ENCODE peak calls at places on chromosomes 12 and 14, in nine cellular contexts. One of them, this sample, is unnamed.

GRCh38 chr12:47773062-47773857 is at the start of gene SLC48A1:
- DNase-seq in progenitor cell of endocrine pancreas: peak; percentile 71
- DNase-seq in MCF 10A: peak; percentile 61
- DNase-seq in neural progenitor cell: peak; percentile 93
- DNase-seq in activated B cell treated with CpG ODN at 0.5 μM for 24 hours: peak; percentile 82
- DNase-seq in astrocyte of the spinal cord: no peak
- DNase-seq in sigmoid colon: peak; percentile 87
- DNase-seq in WERI-Rb-1: peak; percentile 65
- DNase-seq in heart right ventricle: peak; percentile 83
- DNase-seq in this sample: peak; percentile 76

GRCh38 chr12:54398995-54399793 is 14.7 kb upstream of the ZNF385A start:
- DNase-seq in sigmoid colon: peak; percentile 94
- DNase-seq in MCF 10A: peak; percentile 88
- DNase-seq in activated B cell treated with CpG ODN at 0.5 μM for 24 hours: peak; percentile 79
- DNase-seq in progenitor cell of endocrine pancreas: peak; percentile 92
- DNase-seq in astrocyte of the spinal cord: peak; percentile 84
- DNase-seq in neural progenitor cell: peak; percentile 81
- DNase-seq in heart right ventricle: peak; percentile 87
- DNase-seq in WERI-Rb-1: peak; percentile 86
- DNase-seq in this sample: peak; percentile 92

GRCh38 chr12:115155665-115156645 is 472.0 kb upstream of the TBX3 start:
- DNase-seq in MCF 10A: peak; percentile 75
- DNase-seq in astrocyte of the spinal cord: peak; percentile 96
- DNase-seq in WERI-Rb-1: no peak
- DNase-seq in heart right ventricle: no peak
- DNase-seq in progenitor cell of endocrine pancreas: no peak
- DNase-seq in sigmoid colon: no peak
- DNase-seq in activated B cell treated with CpG ODN at 0.5 μM for 24 hours: no peak
- DNase-seq in neural progenitor cell: no peak
- DNase-seq in this sample: peak; percentile 99

GRCh38 chr12:98699568-98699967 is 54.5 kb downstream of the APAF1 start:
- DNase-seq in astrocyte of the spinal cord: no peak
- DNase-seq in MCF 10A: no peak
- DNase-seq in activated B cell treated with CpG ODN at 0.5 μM for 24 hours: no peak
- DNase-seq in progenitor cell of endocrine pancreas: no peak
- DNase-seq in sigmoid colon: no peak
- DNase-seq in WERI-Rb-1: no peak
- DNase-seq in neural progenitor cell: no peak
- DNase-seq in heart right ventricle: no peak
- DNase-seq in this sample: no peak

GRCh38 chr12:7295529-7295928 is 8.3 kb upstream of the ACSM4 start:
- DNase-seq in MCF 10A: no peak
- DNase-seq in activated B cell treated with CpG ODN at 0.5 μM for 24 hours: no peak
- DNase-seq in neural progenitor cell: no peak
- DNase-seq in progenitor cell of endocrine pancreas: no peak
- DNase-seq in WERI-Rb-1: no peak
- DNase-seq in heart right ventricle: no peak
- DNase-seq in astrocyte of the spinal cord: no peak
- DNase-seq in sigmoid colon: no peak
- DNase-seq in this sample: no peak

GRCh38 chr12:103996595-103996994 is 30.9 kb downstream of the TDG start:
- DNase-seq in activated B cell treated with CpG ODN at 0.5 μM for 24 hours: no peak
- DNase-seq in neural progenitor cell: no peak
- DNase-seq in astrocyte of the spinal cord: no peak
- DNase-seq in WERI-Rb-1: no peak
- DNase-seq in heart right ventricle: peak; percentile 19
- DNase-seq in sigmoid colon: no peak
- DNase-seq in MCF 10A: no peak
- DNase-seq in progenitor cell of endocrine pancreas: no peak
- DNase-seq in this sample: no peak

GRCh38 chr12:94570161-94570560 is 80.2 kb downstream of the TMCC3 start:
- DNase-seq in WERI-Rb-1: no peak
- DNase-seq in sigmoid colon: no peak
- DNase-seq in MCF 10A: peak; percentile 45
- DNase-seq in heart right ventricle: no peak
- DNase-seq in progenitor cell of endocrine pancreas: no peak
- DNase-seq in activated B cell treated with CpG ODN at 0.5 μM for 24 hours: no peak
- DNase-seq in astrocyte of the spinal cord: peak; percentile 56
- DNase-seq in neural progenitor cell: no peak
- DNase-seq in this sample: peak; percentile 86

GRCh38 chr12:100715976-100716657 is 78.5 kb upstream of the ANO4 start:
- DNase-seq in progenitor cell of endocrine pancreas: no peak
- DNase-seq in astrocyte of the spinal cord: no peak
- DNase-seq in activated B cell treated with CpG ODN at 0.5 μM for 24 hours: no peak
- DNase-seq in WERI-Rb-1: no peak
- DNase-seq in heart right ventricle: no peak
- DNase-seq in MCF 10A: no peak
- DNase-seq in sigmoid colon: no peak
- DNase-seq in neural progenitor cell: peak; percentile 23
- DNase-seq in this sample: no peak

GRCh38 chr14:70027785-70028428 is 148.7 kb downstream of the SMOC1 start:
- DNase-seq in WERI-Rb-1: peak; percentile 83
- DNase-seq in heart right ventricle: peak; percentile 77
- DNase-seq in MCF 10A: peak; percentile 64
- DNase-seq in activated B cell treated with CpG ODN at 0.5 μM for 24 hours: peak; percentile 55
- DNase-seq in progenitor cell of endocrine pancreas: peak; percentile 90
- DNase-seq in neural progenitor cell: peak; percentile 86
- DNase-seq in astrocyte of the spinal cord: peak; percentile 50
- DNase-seq in sigmoid colon: peak; percentile 76
- DNase-seq in this sample: peak; percentile 72

GRCh38 chr12:89356069-89356665 is 3.9 kb upstream of the DUSP6 start:
- DNase-seq in sigmoid colon: no peak
- DNase-seq in progenitor cell of endocrine pancreas: no peak
- DNase-seq in activated B cell treated with CpG ODN at 0.5 μM for 24 hours: no peak
- DNase-seq in neural progenitor cell: no peak
- DNase-seq in WERI-Rb-1: no peak
- DNase-seq in heart right ventricle: no peak
- DNase-seq in astrocyte of the spinal cord: no peak
- DNase-seq in MCF 10A: no peak
- DNase-seq in this sample: no peak

GRCh38 chr12:89357297-89357730 is 5.0 kb upstream of the DUSP6 start:
- DNase-seq in WERI-Rb-1: no peak
- DNase-seq in activated B cell treated with CpG ODN at 0.5 μM for 24 hours: no peak
- DNase-seq in heart right ventricle: no peak
- DNase-seq in progenitor cell of endocrine pancreas: peak; percentile 42
- DNase-seq in MCF 10A: no peak
- DNase-seq in astrocyte of the spinal cord: no peak
- DNase-seq in neural progenitor cell: peak; percentile 54
- DNase-seq in sigmoid colon: no peak
- DNase-seq in this sample: no peak

GRCh38 chr12:89353823-89354629 is 1.7 kb upstream of the DUSP6 start:
- DNase-seq in progenitor cell of endocrine pancreas: peak; percentile 65
- DNase-seq in activated B cell treated with CpG ODN at 0.5 μM for 24 hours: peak; percentile 58
- DNase-seq in heart right ventricle: peak; percentile 87
- DNase-seq in astrocyte of the spinal cord: peak; percentile 70
- DNase-seq in neural progenitor cell: peak; percentile 91
- DNase-seq in sigmoid colon: peak; percentile 87
- DNase-seq in MCF 10A: peak; percentile 92
- DNase-seq in WERI-Rb-1: peak; percentile 74
- DNase-seq in this sample: peak; percentile 86

GRCh38 chr12:89354630-89354931 is 2.3 kb upstream of the DUSP6 start:
- DNase-seq in sigmoid colon: no peak
- DNase-seq in activated B cell treated with CpG ODN at 0.5 μM for 24 hours: no peak
- DNase-seq in WERI-Rb-1: no peak
- DNase-seq in astrocyte of the spinal cord: peak; percentile 56
- DNase-seq in neural progenitor cell: no peak
- DNase-seq in MCF 10A: no peak
- DNase-seq in progenitor cell of endocrine pancreas: no peak
- DNase-seq in heart right ventricle: no peak
- DNase-seq in this sample: no peak

DNA sequence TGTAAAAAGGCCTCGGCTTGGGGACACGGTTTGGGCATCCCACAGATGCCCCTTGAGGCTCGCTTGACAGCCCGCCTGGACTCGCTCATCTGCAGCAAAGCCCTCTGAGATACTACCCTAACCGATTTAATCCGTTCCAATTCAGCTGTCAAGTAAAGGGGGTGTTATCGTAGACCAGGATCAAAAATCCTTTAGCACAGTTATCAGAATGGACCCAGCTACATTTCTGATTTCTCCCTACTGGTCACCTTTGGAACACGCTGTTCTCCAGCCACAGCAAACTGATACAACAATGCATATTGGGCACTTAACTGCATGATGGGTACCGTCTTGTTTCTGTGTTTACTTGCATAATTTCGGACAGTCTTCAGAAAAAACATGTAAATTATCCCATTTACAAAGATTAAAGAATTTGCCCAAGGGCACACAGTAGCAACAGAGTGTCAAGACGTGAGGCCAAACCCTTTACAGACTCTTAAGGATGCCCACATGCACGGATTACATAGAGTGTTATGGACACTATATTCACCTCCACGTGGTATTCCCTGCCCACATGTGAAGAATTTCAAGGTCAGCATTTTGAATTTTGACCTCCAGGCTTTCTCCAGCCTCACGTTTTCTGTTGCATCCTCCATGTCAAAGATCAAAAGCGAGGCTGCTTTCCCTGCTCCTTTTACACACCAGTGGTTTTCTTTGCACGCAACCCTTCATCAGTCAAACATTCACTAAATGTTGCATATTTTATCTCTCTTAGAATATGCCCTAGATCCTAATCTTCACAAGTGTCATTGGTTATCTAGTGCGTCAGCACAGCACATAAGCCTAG is 3.2 kb upstream of the DUSP6 start:
- DNase-seq in WERI-Rb-1: no peak
- DNase-seq in activated B cell treated with CpG ODN at 0.5 μM for 24 hours: no peak
- DNase-seq in sigmoid colon: no peak
- DNase-seq in heart right ventricle: no peak
- DNase-seq in MCF 10A: no peak
- DNase-seq in progenitor cell of endocrine pancreas: no peak
- DNase-seq in neural progenitor cell: peak; percentile 16
- DNase-seq in astrocyte of the spinal cord: peak; percentile 20
- DNase-seq in this sample: no peak
- TF ChIP-seq CTCF in WERI-Rb-1: no peak
- TF ChIP-seq CTCF in activated B cell treated with CpG ODN at 0.5 μM for 24 hours: no peak
- TF ChIP-seq CTCF in sigmoid colon: no peak
- TF ChIP-seq CTCF in heart right ventricle: no peak
- TF ChIP-seq CTCF in MCF 10A: no peak
- TF ChIP-seq CTCF in progenitor cell of endocrine pancreas: peak; percentile 44
- TF ChIP-seq CTCF in neural progenitor cell: peak; percentile 24
- TF ChIP-seq CTCF in astrocyte of the spinal cord: no peak
- TF ChIP-seq CTCF in this sample: no peak

DNA sequence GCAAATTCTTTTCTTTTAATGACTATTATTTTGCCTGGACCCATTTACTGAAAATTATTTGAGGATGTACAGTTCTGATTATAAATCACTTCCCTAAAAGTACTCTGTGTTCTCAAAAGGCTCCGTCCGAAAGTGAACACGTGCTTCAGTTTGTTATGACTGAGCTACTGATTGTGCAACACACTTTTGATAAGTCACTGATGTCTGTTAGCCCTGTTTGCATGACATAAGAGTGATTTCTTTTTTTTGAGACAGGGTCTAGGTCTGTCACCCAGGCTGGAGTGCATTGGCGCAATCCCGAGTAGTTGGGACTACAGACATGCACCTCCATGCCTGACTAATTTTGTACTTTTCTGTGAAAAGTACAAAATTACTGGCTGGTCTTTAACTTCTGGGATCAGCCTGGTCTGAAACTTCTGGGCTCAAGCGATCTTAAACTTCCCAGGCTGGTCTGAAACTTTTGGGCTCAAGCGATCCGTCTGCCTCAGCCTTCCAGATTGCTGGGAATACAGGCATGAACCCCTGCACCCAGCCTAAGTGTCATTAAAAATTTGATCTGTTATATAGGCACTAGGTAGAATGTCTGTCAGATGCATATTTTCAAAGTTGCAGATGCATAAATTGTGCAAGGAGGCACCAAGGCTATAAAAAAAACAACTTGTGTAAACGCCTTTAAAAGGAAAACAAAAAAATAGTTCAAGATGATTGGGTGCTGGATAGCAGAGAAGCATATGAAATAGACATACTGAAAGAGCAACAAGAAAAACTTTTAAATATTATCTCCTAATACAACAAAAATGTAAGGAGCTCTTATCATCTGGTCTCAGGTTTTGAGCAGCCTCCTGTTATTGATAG is 111.6 kb downstream of the SRGAP1 start:
- DNase-seq in sigmoid colon: peak; percentile 83
- DNase-seq in astrocyte of the spinal cord: no peak
- DNase-seq in progenitor cell of endocrine pancreas: no peak
- DNase-seq in activated B cell treated with CpG ODN at 0.5 μM for 24 hours: no peak
- DNase-seq in neural progenitor cell: no peak
- DNase-seq in WERI-Rb-1: no peak
- DNase-seq in heart right ventricle: no peak
- DNase-seq in MCF 10A: peak; percentile 78
- DNase-seq in this sample: no peak
- TF ChIP-seq CTCF in sigmoid colon: no peak
- TF ChIP-seq CTCF in astrocyte of the spinal cord: no peak
- TF ChIP-seq CTCF in progenitor cell of endocrine pancreas: no peak
- TF ChIP-seq CTCF in activated B cell treated with CpG ODN at 0.5 μM for 24 hours: no peak
- TF ChIP-seq CTCF in neural progenitor cell: no peak
- TF ChIP-seq CTCF in WERI-Rb-1: no peak
- TF ChIP-seq CTCF in heart right ventricle: no peak
- TF ChIP-seq CTCF in MCF 10A: no peak
- TF ChIP-seq CTCF in this sample: no peak

GRCh38 chr12:127351481-127352010 is 915.4 kb upstream of the TMEM132C start:
- DNase-seq in WERI-Rb-1: no peak
- DNase-seq in heart right ventricle: no peak
- DNase-seq in astrocyte of the spinal cord: no peak
- DNase-seq in progenitor cell of endocrine pancreas: no peak
- DNase-seq in MCF 10A: no peak
- DNase-seq in activated B cell treated with CpG ODN at 0.5 μM for 24 hours: no peak
- DNase-seq in sigmoid colon: no peak
- DNase-seq in neural progenitor cell: no peak
- DNase-seq in this sample: no peak

GRCh38 chr12:127360580-127360979 is 906.4 kb upstream of the TMEM132C start:
- DNase-seq in astrocyte of the spinal cord: no peak
- DNase-seq in activated B cell treated with CpG ODN at 0.5 μM for 24 hours: no peak
- DNase-seq in MCF 10A: no peak
- DNase-seq in heart right ventricle: no peak
- DNase-seq in neural progenitor cell: no peak
- DNase-seq in WERI-Rb-1: no peak
- DNase-seq in progenitor cell of endocrine pancreas: no peak
- DNase-seq in sigmoid colon: no peak
- DNase-seq in this sample: no peak

GRCh38 chr12:127355061-127355820 is 911.7 kb upstream of the TMEM132C start:
- DNase-seq in progenitor cell of endocrine pancreas: no peak
- DNase-seq in heart right ventricle: no peak
- DNase-seq in activated B cell treated with CpG ODN at 0.5 μM for 24 hours: no peak
- DNase-seq in WERI-Rb-1: peak; percentile 29
- DNase-seq in MCF 10A: peak; percentile 48
- DNase-seq in neural progenitor cell: peak; percentile 38
- DNase-seq in astrocyte of the spinal cord: peak; percentile 4
- DNase-seq in sigmoid colon: no peak
- DNase-seq in this sample: peak; percentile 76
- TF ChIP-seq CTCF in progenitor cell of endocrine pancreas: peak; percentile 62
- TF ChIP-seq CTCF in heart right ventricle: peak; percentile 29
- TF ChIP-seq CTCF in activated B cell treated with CpG ODN at 0.5 μM for 24 hours: no peak
- TF ChIP-seq CTCF in WERI-Rb-1: peak; percentile 81
- TF ChIP-seq CTCF in MCF 10A: peak; percentile 55
- TF ChIP-seq CTCF in neural progenitor cell: peak; percentile 70
- TF ChIP-seq CTCF in astrocyte of the spinal cord: peak; percentile 62
- TF ChIP-seq CTCF in sigmoid colon: no peak
- TF ChIP-seq CTCF in this sample: peak; percentile 93

DNA sequence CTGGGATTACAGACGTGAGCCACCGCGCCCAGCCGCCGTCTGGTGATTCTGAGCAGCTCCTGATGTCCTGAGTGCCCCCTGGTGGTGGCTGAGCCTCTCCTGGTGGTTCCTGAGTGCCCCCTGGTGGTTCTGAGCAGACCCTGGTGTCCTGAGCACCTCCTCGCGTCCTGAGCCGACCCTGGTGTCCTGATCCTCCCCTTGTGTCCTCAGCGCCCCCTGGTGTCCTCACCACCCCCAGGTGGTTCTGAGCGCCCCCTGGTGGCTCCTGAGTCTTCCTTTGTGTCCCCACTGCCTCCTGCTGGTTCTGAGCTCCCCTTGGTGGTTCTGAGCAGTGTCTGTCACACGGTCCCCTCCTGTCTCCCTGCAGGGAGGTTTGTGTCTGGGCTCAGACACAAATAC is 1304.9 kb downstream of the TMEM121 start:
- DNase-seq in MCF 10A: no peak
- DNase-seq in neural progenitor cell: no peak
- DNase-seq in activated B cell treated with CpG ODN at 0.5 μM for 24 hours: peak; percentile 37
- DNase-seq in WERI-Rb-1: peak; percentile 41
- DNase-seq in heart right ventricle: peak; percentile 18
- DNase-seq in sigmoid colon: no peak
- DNase-seq in progenitor cell of endocrine pancreas: no peak
- DNase-seq in astrocyte of the spinal cord: no peak
- DNase-seq in this sample: no peak
- TF ChIP-seq CTCF in MCF 10A: peak; percentile 50
- TF ChIP-seq CTCF in neural progenitor cell: peak; percentile 28
- TF ChIP-seq CTCF in activated B cell treated with CpG ODN at 0.5 μM for 24 hours: no peak
- TF ChIP-seq CTCF in WERI-Rb-1: peak; percentile 63
- TF ChIP-seq CTCF in heart right ventricle: no peak
- TF ChIP-seq CTCF in sigmoid colon: no peak
- TF ChIP-seq CTCF in progenitor cell of endocrine pancreas: no peak
- TF ChIP-seq CTCF in astrocyte of the spinal cord: peak; percentile 35
- TF ChIP-seq CTCF in this sample: peak; percentile 39

This sample was measured in PC-3.